ENCODE peak calls at places on chromosomes 11 and 22, in ten cellular contexts. Z is T-cell, K is SW 1271, F is GM23248, T is fibroblast of the conjunctiva, P is fibroblast of villous mesenchyme, A is NCI-H1417, R is NCI-H1436 treated with DMSO at 0.1 percent for 48 hours, Q is non-pigmented ciliary epithelial cell, S is choroid plexus epithelial cell. Y is an unnamed sample.

GRCh38 chr22:46003271-46004091 is 26.5 kb upstream of the WNT7B start:
- DNase-seq in Z (no peak), K (no peak), F (peak), T (no peak), P (peak), A (no peak), R (no peak), Q (no peak), S (no peak), Y (no peak)

GRCh38 chr11:105100206-105100605 is 39.4 kb downstream of the CARD18 start:
- DNase-seq in Z (no peak), K (no peak), F (no peak), T (no peak), P (no peak), A (no peak), R (no peak), Q (no peak), S (peak), Y (no peak)

GRCh38 chr11:44767421-44767820 is 40.7 kb downstream of the TSPAN18 start:
- DNase-seq in Z (no peak), K (no peak), F (peak), T (no peak), P (peak), A (no peak), R (no peak), Q (peak), S (peak), Y (no peak)

GRCh38 chr11:80900265-80900664 is 1459.4 kb upstream of the TENM4 start:
- DNase-seq in Z (no peak), K (no peak), F (no peak), T (no peak), P (no peak), A (no peak), R (no peak), Q (no peak), S (no peak), Y (no peak)

GRCh38 chr11:86174101-86175046 is 70.2 kb upstream of the EED start:
- DNase-seq in Z (no peak), K (no peak), F (peak), T (peak), P (peak), A (no peak), R (no peak), Q (peak), S (peak), Y (no peak)

GRCh38 chr22:31637938-31638618 is 23.9 kb downstream of the PISD start:
- DNase-seq in Z (no peak), K (no peak), F (no peak), T (no peak), P (no peak), A (no peak), R (no peak), Q (no peak), S (no peak), Y (no peak)

GRCh38 chr11:10459029-10459970 is 4.2 kb downstream of the AMPD3 start:
- DNase-seq in Z (peak), K (no peak), F (no peak), T (no peak), P (no peak), A (no peak), R (no peak), Q (no peak), S (peak), Y (peak)

GRCh38 chr11:3810951-3811350 is 2.6 kb downstream of the PGAP2 start:
- DNase-seq in Z (no peak), K (no peak), F (peak), T (no peak), P (no peak), A (no peak), R (no peak), Q (no peak), S (no peak), Y (no peak)

GRCh38 chr11:87849216-87849615 is 326.0 kb downstream of the RAB38 start:
- DNase-seq in Z (no peak), K (no peak), F (no peak), T (no peak), P (no peak), A (no peak), R (no peak), Q (no peak), S (no peak), Y (no peak)

GRCh38 chr22:39369186-39369585 is 19.4 kb downstream of the SYNGR1 start:
- DNase-seq in Z (no peak), K (no peak), F (no peak), T (no peak), P (no peak), A (no peak), R (no peak), Q (no peak), S (no peak), Y (no peak)

GRCh38 chr11:65438257-65439151 is 15.9 kb downstream of the NEAT1 start:
- DNase-seq in Z (no peak), K (no peak), F (peak), T (no peak), P (peak), A (no peak), R (no peak), Q (no peak), S (peak), Y (no peak)

GRCh38 chr11:104609297-104609696 is 289.0 kb downstream of the CASP12 start:
- DNase-seq in Z (peak), K (no peak), F (peak), T (peak), P (peak), A (peak), R (no peak), Q (peak), S (peak), Y (peak)

GRCh38 chr11:70410276-70410675 is 11.9 kb downstream of the CTTN start:
- DNase-seq in Z (no peak), K (no peak), F (no peak), T (no peak), P (no peak), A (no peak), R (no peak), Q (no peak), S (no peak), Y (peak)

GRCh38 chr11:36123353-36124220 is 165.6 kb downstream of the COMMD9 start:
- DNase-seq in Z (no peak), K (no peak), F (no peak), T (no peak), P (peak), A (no peak), R (no peak), Q (no peak), S (peak), Y (peak)

Y was measured in left kidney.